ENCODE peak calls at places on chromosomes 2 and 18, in four cellular contexts. One of them, this sample, is unnamed.
A peak's percentile ranks its signal among the peaks of the same experiment; 100 is the strongest.

GRCh38 chr18:46448347-46448746 is 208.7 kb downstream of the LOXHD1 start:
- DNase-seq in endodermal cell: peak; percentile 86
- DNase-seq in dorsolateral prefrontal cortex: no peak
- DNase-seq in psoas muscle: no peak
- DNase-seq in this sample: no peak

GRCh38 chr2:26255735-26256384 is 11.1 kb downstream of the HADHB start:
- DNase-seq in endodermal cell: no peak
- DNase-seq in dorsolateral prefrontal cortex: no peak
- DNase-seq in psoas muscle: no peak
- DNase-seq in this sample: no peak

GRCh38 chr2:101040761-101041160 is 38.7 kb downstream of the RPL31 start:
- DNase-seq in endodermal cell: no peak
- DNase-seq in dorsolateral prefrontal cortex: no peak
- DNase-seq in psoas muscle: no peak
- DNase-seq in this sample: no peak

GRCh38 chr18:45728341-45729010 is 4.5 kb downstream of the SLC14A1 start:
- DNase-seq in endodermal cell: no peak
- DNase-seq in dorsolateral prefrontal cortex: no peak
- DNase-seq in psoas muscle: no peak
- DNase-seq in this sample: no peak

GRCh38 chr2:101152195-101153076 is 1.3 kb upstream of the TBC1D8 start:
- DNase-seq in endodermal cell: peak; percentile 88
- DNase-seq in dorsolateral prefrontal cortex: no peak
- DNase-seq in psoas muscle: peak; percentile 68
- DNase-seq in this sample: no peak

GRCh38 chr2:14148186-14148585 is 484.3 kb upstream of the LRATD1 start:
- DNase-seq in endodermal cell: no peak
- DNase-seq in dorsolateral prefrontal cortex: no peak
- DNase-seq in psoas muscle: no peak
- DNase-seq in this sample: no peak

GRCh38 chr2:113858764-113859163 is 31.1 kb upstream of the ACTR3 start:
- DNase-seq in endodermal cell: no peak
- DNase-seq in dorsolateral prefrontal cortex: no peak
- DNase-seq in psoas muscle: no peak
- DNase-seq in this sample: no peak

GRCh38 chr18:23958036-23958435 is 56.5 kb upstream of the TTC39C start:
- DNase-seq in endodermal cell: no peak
- DNase-seq in dorsolateral prefrontal cortex: no peak
- DNase-seq in psoas muscle: peak; percentile 75
- DNase-seq in this sample: peak; percentile 46

GRCh38 chr2:133773862-133774674 is 205.8 kb upstream of the NCKAP5 start:
- DNase-seq in endodermal cell: no peak
- DNase-seq in dorsolateral prefrontal cortex: no peak
- DNase-seq in psoas muscle: no peak
- DNase-seq in this sample: no peak

GRCh38 chr2:96906719-96907404 is 37.0 kb upstream of the SEMA4C start:
- DNase-seq in endodermal cell: peak; percentile 85
- DNase-seq in dorsolateral prefrontal cortex: no peak
- DNase-seq in psoas muscle: no peak
- DNase-seq in this sample: peak; percentile 66

GRCh38 chr2:46796843-46797625 is 118.6 kb downstream of the MCFD2 start:
- DNase-seq in endodermal cell: peak; percentile 9
- DNase-seq in dorsolateral prefrontal cortex: no peak
- DNase-seq in psoas muscle: no peak
- DNase-seq in this sample: no peak

GRCh38 chr2:124027182-124027581 is 2.1 kb downstream of the CNTNAP5 start:
- DNase-seq in endodermal cell: peak; percentile 62
- DNase-seq in dorsolateral prefrontal cortex: no peak
- DNase-seq in psoas muscle: no peak
- DNase-seq in this sample: no peak

GRCh38 chr2:27174638-27175037 is 25.8 kb downstream of the TCF23 start:
- DNase-seq in endodermal cell: no peak
- DNase-seq in dorsolateral prefrontal cortex: no peak
- DNase-seq in psoas muscle: no peak
- DNase-seq in this sample: no peak

GRCh38 chr2:190407662-190408537 is at the start of gene MFSD6:
- DNase-seq in endodermal cell: peak; percentile 79
- DNase-seq in dorsolateral prefrontal cortex: peak; percentile 42
- DNase-seq in psoas muscle: peak; percentile 71
- DNase-seq in this sample: no peak

GRCh38 chr18:3053081-3053480 is 40.1 kb upstream of the LPIN2 start:
- DNase-seq in endodermal cell: peak; percentile 25
- DNase-seq in dorsolateral prefrontal cortex: no peak
- DNase-seq in psoas muscle: no peak
- DNase-seq in this sample: no peak

GRCh38 chr2:72745679-72746368 is 80.0 kb downstream of the EXOC6B start:
- DNase-seq in endodermal cell: no peak
- DNase-seq in dorsolateral prefrontal cortex: no peak
- DNase-seq in psoas muscle: no peak
- DNase-seq in this sample: no peak

GRCh38 chr2:212737773-212738172 is 199.2 kb upstream of the ERBB4 start:
- DNase-seq in endodermal cell: no peak
- DNase-seq in dorsolateral prefrontal cortex: no peak
- DNase-seq in psoas muscle: no peak
- DNase-seq in this sample: no peak

GRCh38 chr2:32783468-32783867 is 155.6 kb downstream of the TTC27 start:
- DNase-seq in endodermal cell: no peak
- DNase-seq in dorsolateral prefrontal cortex: no peak
- DNase-seq in psoas muscle: no peak
- DNase-seq in this sample: no peak

DNA sequence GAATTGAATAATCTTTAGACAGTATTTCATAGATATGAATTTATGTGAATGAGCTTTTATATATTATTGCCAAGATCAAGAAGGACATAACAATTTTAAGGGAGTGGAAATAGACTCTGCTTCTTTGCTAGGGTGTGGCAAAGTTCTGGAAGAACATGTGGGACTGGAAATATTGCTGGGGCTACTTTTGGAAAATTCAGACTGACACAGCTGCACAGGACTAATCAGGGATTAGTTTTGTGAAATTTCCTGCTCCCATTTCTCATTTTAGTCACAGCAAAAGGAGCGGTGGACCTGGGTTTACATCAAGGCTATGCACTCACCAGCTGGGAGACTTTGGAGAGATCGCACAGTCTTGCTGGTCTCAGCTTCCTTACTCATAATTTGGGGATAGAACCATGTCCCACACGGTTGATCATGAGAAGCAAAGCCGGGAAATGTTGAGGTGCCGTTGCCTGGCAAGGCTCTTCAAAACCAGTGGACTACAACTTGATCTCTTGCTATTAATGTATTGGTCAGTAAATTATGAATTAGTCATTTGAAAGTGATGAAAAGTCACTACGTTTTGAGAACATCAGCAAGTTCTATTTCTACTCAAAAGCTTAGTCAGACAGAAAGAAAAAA is 42.4 kb downstream of the IL1RL2 start:
- DNase-seq in endodermal cell: no peak
- DNase-seq in dorsolateral prefrontal cortex: no peak
- DNase-seq in psoas muscle: no peak
- DNase-seq in this sample: no peak
- H3K27ac ChIP-seq in endodermal cell: no peak overlapping the region
- H3K27ac ChIP-seq in dorsolateral prefrontal cortex: no peak overlapping the region
- H3K27ac ChIP-seq in psoas muscle: peak overlapping the region; percentile 93
- H3K27ac ChIP-seq in this sample: no peak overlapping the region

GRCh38 chr2:236047886-236048540 is 120.2 kb downstream of the GBX2 start:
- DNase-seq in endodermal cell: no peak
- DNase-seq in dorsolateral prefrontal cortex: no peak
- DNase-seq in psoas muscle: no peak
- DNase-seq in this sample: no peak
- H3K27ac ChIP-seq in endodermal cell: no peak overlapping the region
- H3K27ac ChIP-seq in dorsolateral prefrontal cortex: no peak overlapping the region
- H3K27ac ChIP-seq in psoas muscle: no peak overlapping the region
- H3K27ac ChIP-seq in this sample: no peak overlapping the region

DNA sequence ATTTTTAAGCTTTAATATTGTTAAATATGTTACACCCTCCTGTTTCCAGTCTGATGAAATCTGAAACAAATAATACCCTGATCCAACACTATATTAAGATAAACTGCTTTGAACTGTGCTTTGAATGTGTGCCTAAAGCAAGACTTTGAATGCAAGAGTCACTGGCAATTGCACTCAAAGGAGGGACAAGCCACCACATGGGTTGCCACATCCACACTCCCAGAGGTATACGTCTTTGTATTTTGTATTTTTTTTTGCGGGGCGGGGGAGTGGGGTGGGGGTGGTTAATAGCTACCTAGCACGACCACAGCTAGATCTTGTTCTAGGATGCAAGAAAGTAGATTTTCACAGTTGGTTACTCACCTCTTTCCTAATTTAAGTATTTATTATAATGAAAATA is 1.8 kb upstream of the ZEB2 start:
- DNase-seq in endodermal cell: no peak
- DNase-seq in dorsolateral prefrontal cortex: no peak
- DNase-seq in psoas muscle: no peak
- DNase-seq in this sample: no peak
- H3K27ac ChIP-seq in endodermal cell: no peak overlapping the region
- H3K27ac ChIP-seq in dorsolateral prefrontal cortex: peak overlapping the region; percentile 100
- H3K27ac ChIP-seq in psoas muscle: peak overlapping the region; percentile 66
- H3K27ac ChIP-seq in this sample: peak overlapping the region; percentile 92

DNA sequence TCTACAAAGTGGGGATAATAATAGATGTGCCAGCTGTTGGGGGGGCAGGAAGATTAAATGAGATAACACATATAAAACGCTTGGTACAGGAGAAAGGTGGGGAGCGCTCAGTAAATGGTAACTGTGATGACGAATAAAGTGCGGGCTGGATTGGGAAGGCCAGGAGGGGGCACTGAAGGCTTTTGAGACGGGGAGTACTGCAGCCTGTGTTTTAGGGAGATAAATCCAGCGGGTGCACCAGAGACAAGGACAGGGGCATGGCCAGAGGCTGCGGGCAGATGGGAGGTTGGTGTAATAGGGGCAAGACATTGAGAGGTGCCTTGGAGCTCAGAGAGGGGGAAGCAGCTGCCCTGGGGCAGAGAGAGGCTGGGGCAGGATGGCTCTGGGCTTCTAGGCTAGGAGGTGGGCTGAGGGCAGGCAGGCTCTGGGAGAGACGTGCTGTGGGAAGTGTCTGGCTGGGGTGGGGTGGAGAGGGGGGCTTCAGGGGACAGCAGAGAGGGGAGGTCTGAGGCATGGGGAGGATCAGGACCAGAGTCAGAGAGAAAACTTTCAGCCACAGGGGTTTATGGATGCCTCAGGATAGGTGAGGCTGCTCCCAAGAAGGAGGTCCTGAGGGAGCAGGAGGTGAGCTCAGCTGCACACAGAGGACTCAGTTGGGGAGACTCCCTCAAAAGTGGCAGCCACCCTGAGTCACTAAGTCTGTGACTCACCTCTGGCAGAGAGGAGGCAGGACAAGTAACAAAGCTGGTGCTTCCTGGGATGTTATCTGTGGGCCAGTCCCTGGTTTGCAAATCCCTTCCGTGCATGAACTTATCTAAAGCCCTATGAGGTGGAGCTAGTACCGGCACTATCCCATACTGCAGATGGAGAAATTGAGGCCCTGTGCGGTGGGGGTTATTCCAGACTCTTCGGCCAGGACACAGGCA is 18.9 kb downstream of the TEX44 start:
- DNase-seq in endodermal cell: peak; percentile 89
- DNase-seq in dorsolateral prefrontal cortex: no peak
- DNase-seq in psoas muscle: no peak
- DNase-seq in this sample: peak; percentile 70
- H3K27ac ChIP-seq in endodermal cell: peak overlapping the region; percentile 9
- H3K27ac ChIP-seq in dorsolateral prefrontal cortex: peak overlapping the region; percentile 100
- H3K27ac ChIP-seq in psoas muscle: peak overlapping the region; percentile 78
- H3K27ac ChIP-seq in this sample: peak overlapping the region; percentile 100

GRCh38 chr2:20625491-20625919 is 25.4 kb downstream of the HS1BP3 start:
- DNase-seq in endodermal cell: peak; percentile 57
- DNase-seq in dorsolateral prefrontal cortex: peak; percentile 11
- DNase-seq in psoas muscle: peak; percentile 42
- DNase-seq in this sample: no peak
- H3K27ac ChIP-seq in endodermal cell: no peak overlapping the region
- H3K27ac ChIP-seq in dorsolateral prefrontal cortex: peak overlapping the region; percentile 88
- H3K27ac ChIP-seq in psoas muscle: peak overlapping the region; percentile 58
- H3K27ac ChIP-seq in this sample: peak overlapping the region; percentile 79

GRCh38 chr18:13436596-13436995 is 218.0 kb downstream of the LDLRAD4 start:
- DNase-seq in endodermal cell: no peak
- DNase-seq in dorsolateral prefrontal cortex: peak; percentile 42
- DNase-seq in psoas muscle: no peak
- DNase-seq in this sample: no peak
- H3K27ac ChIP-seq in endodermal cell: peak overlapping the region; percentile 55
- H3K27ac ChIP-seq in dorsolateral prefrontal cortex: peak overlapping the region; percentile 12
- H3K27ac ChIP-seq in psoas muscle: peak overlapping the region; percentile 56
- H3K27ac ChIP-seq in this sample: peak overlapping the region; percentile 95

DNA sequence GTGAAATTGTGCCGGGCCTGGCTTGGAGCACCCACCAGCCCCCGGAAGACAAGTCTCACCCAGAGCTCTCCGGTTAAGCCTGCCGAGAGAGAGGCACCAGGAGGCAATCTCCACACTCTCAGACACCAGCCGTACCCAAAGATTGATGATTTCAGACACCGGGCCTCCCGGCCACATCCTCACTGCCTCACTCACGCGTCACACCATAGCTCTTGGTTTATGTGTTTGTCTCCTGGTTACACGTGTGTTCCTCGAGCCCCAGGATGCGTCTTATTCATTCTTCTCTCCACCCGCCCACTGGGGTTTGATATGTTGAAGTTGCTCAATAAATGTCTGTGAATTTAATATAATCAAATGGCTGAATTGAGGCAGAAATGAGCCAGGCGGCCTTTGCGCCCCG is 203.8 kb downstream of the KLHL29 start:
- DNase-seq in endodermal cell: no peak
- DNase-seq in dorsolateral prefrontal cortex: no peak
- DNase-seq in psoas muscle: no peak
- DNase-seq in this sample: no peak
- H3K27ac ChIP-seq in endodermal cell: no peak overlapping the region
- H3K27ac ChIP-seq in dorsolateral prefrontal cortex: peak overlapping the region; percentile 68
- H3K27ac ChIP-seq in psoas muscle: peak overlapping the region; percentile 75
- H3K27ac ChIP-seq in this sample: no peak overlapping the region

GRCh38 chr2:18599509-18600254 is 10.3 kb upstream of the NT5C1B start:
- DNase-seq in endodermal cell: no peak
- DNase-seq in dorsolateral prefrontal cortex: no peak
- DNase-seq in psoas muscle: no peak
- DNase-seq in this sample: no peak

GRCh38 chr2:18596993-18597392 is 7.6 kb upstream of the NT5C1B start:
- DNase-seq in endodermal cell: no peak
- DNase-seq in dorsolateral prefrontal cortex: no peak
- DNase-seq in psoas muscle: no peak
- DNase-seq in this sample: no peak

GRCh38 chr2:18597618-18598017 is 8.2 kb upstream of the NT5C1B start:
- DNase-seq in endodermal cell: no peak
- DNase-seq in dorsolateral prefrontal cortex: no peak
- DNase-seq in psoas muscle: no peak
- DNase-seq in this sample: no peak

GRCh38 chr2:18600255-18600613 is 10.9 kb upstream of the NT5C1B start:
- DNase-seq in endodermal cell: no peak
- DNase-seq in dorsolateral prefrontal cortex: no peak
- DNase-seq in psoas muscle: no peak
- DNase-seq in this sample: no peak

GRCh38 chr2:18598848-18599484 is 9.6 kb upstream of the NT5C1B start:
- DNase-seq in endodermal cell: no peak
- DNase-seq in dorsolateral prefrontal cortex: no peak
- DNase-seq in psoas muscle: no peak
- DNase-seq in this sample: no peak
- H3K27ac ChIP-seq in endodermal cell: no peak overlapping the region
- H3K27ac ChIP-seq in dorsolateral prefrontal cortex: no peak overlapping the region
- H3K27ac ChIP-seq in psoas muscle: peak overlapping the region; percentile 18
- H3K27ac ChIP-seq in this sample: peak overlapping the region; percentile 20

This sample was measured in thoracic aorta.